ENCODE peak calls at places on chromosomes 7 and 10, in eight cellular contexts. K is mammary epithelial cell, W is lower lobe of right lung, Y is A549, C is thoracic aorta, U is adrenal gland, B is fibroblast of lung, X is WERI-Rb-1. J is an unnamed sample. For H3K9me3, the result is how much of the 10 kb centered on the place peaks cover.

GRCh38 chr7:89661876-89662275 is 492.4 kb upstream of the STEAP1 start:
- DNase-seq in K (no peak), W (no peak), Y (no peak), C (no peak), U (no peak), B (no peak), X (no peak), J (no peak)

GRCh38 chr7:102260856-102261255 is 25.8 kb upstream of the SH2B2 start:
- DNase-seq in K (no peak), W (no peak), Y (no peak), C (no peak), U (peak), B (peak), X (no peak), J (peak)

GRCh38 chr7:20352573-20353304 is 22.0 kb downstream of the ITGB8 start:
- DNase-seq in K (peak), W (no peak), Y (peak), C (no peak), U (no peak), B (peak), X (no peak), J (no peak)

GRCh38 chr7:3378390-3379120 is 77.5 kb downstream of the SDK1 start:
- DNase-seq in K (no peak), W (no peak), Y (no peak), C (no peak), U (no peak), B (no peak), X (peak), J (no peak)

GRCh38 chr7:2190531-2190930 is 42.2 kb downstream of the MAD1L1 start:
- DNase-seq in K (no peak), W (no peak), Y (no peak), C (no peak), U (no peak), B (peak), X (no peak), J (no peak)

GRCh38 chr10:3850999-3851937 is 66.3 kb upstream of the KLF6 start:
- DNase-seq in K (peak), W (no peak), Y (peak), C (no peak), U (no peak), B (peak), X (no peak), J (peak)

GRCh38 chr10:7015457-7015856 is 395.4 kb downstream of the SFMBT2 start:
- DNase-seq in K (peak), W (no peak), Y (peak), C (no peak), U (no peak), B (no peak), X (no peak), J (no peak)

GRCh38 chr7:114026486-114027089 is 107.8 kb upstream of the PPP1R3A start:
- DNase-seq in K (peak), W (no peak), Y (peak), C (no peak), U (no peak), B (peak), X (no peak), J (peak)

GRCh38 chr10:124338276-124338915 is 80.3 kb downstream of the OAT start:
- DNase-seq in K (no peak), W (no peak), Y (no peak), C (no peak), U (no peak), B (no peak), X (no peak), J (no peak)

GRCh38 chr7:114130860-114131259 is 212.1 kb upstream of the PPP1R3A start:
- DNase-seq in K (no peak), W (no peak), Y (no peak), C (no peak), U (no peak), B (peak), X (no peak), J (no peak)

GRCh38 chr7:48938539-48938938 is 14.2 kb downstream of the CDC14C start:
- DNase-seq in K (peak), W (no peak), Y (no peak), C (no peak), U (peak), B (peak), X (no peak), J (no peak)

GRCh38 chr7:140078392-140078791 is 15.6 kb upstream of the PARP12 start:
- DNase-seq in K (no peak), W (no peak), Y (no peak), C (no peak), U (no peak), B (no peak), X (no peak), J (no peak)

GRCh38 chr7:102993532-102994029 is 80.8 kb downstream of the LRRC17 start:
- DNase-seq in K (peak), W (no peak), Y (peak), C (no peak), U (no peak), B (peak), X (no peak), J (peak)

GRCh38 chr7:30911561-30911969 is at the start of gene AQP1:
- DNase-seq in K (no peak), W (peak), Y (no peak), C (peak), U (peak), B (peak), X (peak), J (no peak)

GRCh38 chr7:101743995-101744360 is 73.4 kb upstream of the CUX1 start:
- DNase-seq in K (no peak), W (no peak), Y (no peak), C (no peak), U (no peak), B (no peak), X (peak), J (no peak)

GRCh38 chr10:5117021-5117420 is 22.8 kb downstream of the AKR1C3 start:
- DNase-seq in K (no peak), W (no peak), Y (no peak), C (no peak), U (no peak), B (no peak), X (no peak), J (no peak)

GRCh38 chr7:116713918-116714317 is 41.9 kb downstream of the MET start:
- DNase-seq in K (peak), W (no peak), Y (no peak), C (no peak), U (no peak), B (peak), X (no peak), J (peak)

GRCh38 chr10:24721254-24722106 is 2.2 kb downstream of the ARHGAP21 start:
- DNase-seq in K (peak), W (peak), Y (peak), C (no peak), U (peak), B (peak), X (no peak), J (no peak)

GRCh38 chr7:192035-192649 is at the start of gene FAM20C:
- DNase-seq in K (peak), W (peak), Y (peak), C (no peak), U (peak), B (peak), X (peak), J (peak)

GRCh38 chr7:92595281-92595680 is 5.1 kb upstream of the FAM133B start:
- DNase-seq in K (peak), W (no peak), Y (no peak), C (no peak), U (no peak), B (peak), X (no peak), J (no peak)

GRCh38 chr10:130159395-130159794 is 23.2 kb downstream of the GLRX3 start:
- DNase-seq in K (no peak), W (no peak), Y (no peak), C (no peak), U (no peak), B (no peak), X (no peak), J (no peak)

GRCh38 chr10:130161331-130161730 is 25.1 kb downstream of the GLRX3 start:
- DNase-seq in K (no peak), W (no peak), Y (no peak), C (no peak), U (no peak), B (no peak), X (no peak), J (no peak)

GRCh38 chr10:130160775-130161174 is 24.6 kb downstream of the GLRX3 start:
- DNase-seq in K (no peak), W (no peak), Y (peak), C (no peak), U (no peak), B (peak), X (no peak), J (no peak)
- TF ChIP-seq CTCF in K (no peak), W (no peak), Y (peak), C (no peak), U (no peak), B (peak), X (no peak), J (peak)

GRCh38 chr10:133515471-133515870 is 11.7 kb upstream of the CYP2E1 start:
- DNase-seq in K (no peak), W (no peak), Y (no peak), C (no peak), U (no peak), B (no peak), X (no peak), J (no peak)

GRCh38 chr10:133511907-133512528 is 15.1 kb upstream of the CYP2E1 start:
- DNase-seq in K (no peak), W (no peak), Y (no peak), C (no peak), U (no peak), B (no peak), X (no peak), J (no peak)

GRCh38 chr10:133511408-133511807 is 15.8 kb upstream of the CYP2E1 start:
- DNase-seq in K (no peak), W (no peak), Y (no peak), C (no peak), U (no peak), B (no peak), X (no peak), J (no peak)

DNA sequence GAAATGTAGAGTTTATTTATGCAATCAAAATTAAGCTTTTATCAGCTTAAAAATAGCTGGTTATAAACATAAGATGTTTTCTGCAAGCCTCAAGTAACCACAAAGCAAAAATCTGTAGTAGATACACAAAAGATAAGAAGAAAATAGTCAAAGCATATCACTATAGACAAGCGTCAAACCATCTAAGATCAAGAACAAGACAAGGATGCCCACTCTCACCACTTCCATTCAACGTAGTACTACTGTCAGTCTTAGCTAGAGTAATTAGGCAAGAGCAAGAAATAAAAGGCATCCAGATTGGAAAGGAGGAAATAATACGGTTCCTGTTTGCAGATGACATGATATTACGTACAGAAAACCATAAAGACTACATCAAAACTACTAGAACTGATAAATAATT is 17.5 kb upstream of the CYP2E1 start:
- DNase-seq in K (no peak), W (no peak), Y (no peak), C (no peak), U (no peak), B (no peak), X (no peak), J (no peak)
- H3K9me3 ChIP-seq in K (under half), W (under half), Y (under half), C (under half), U (under half), B (under half), X (under half), J (under half)

DNA sequence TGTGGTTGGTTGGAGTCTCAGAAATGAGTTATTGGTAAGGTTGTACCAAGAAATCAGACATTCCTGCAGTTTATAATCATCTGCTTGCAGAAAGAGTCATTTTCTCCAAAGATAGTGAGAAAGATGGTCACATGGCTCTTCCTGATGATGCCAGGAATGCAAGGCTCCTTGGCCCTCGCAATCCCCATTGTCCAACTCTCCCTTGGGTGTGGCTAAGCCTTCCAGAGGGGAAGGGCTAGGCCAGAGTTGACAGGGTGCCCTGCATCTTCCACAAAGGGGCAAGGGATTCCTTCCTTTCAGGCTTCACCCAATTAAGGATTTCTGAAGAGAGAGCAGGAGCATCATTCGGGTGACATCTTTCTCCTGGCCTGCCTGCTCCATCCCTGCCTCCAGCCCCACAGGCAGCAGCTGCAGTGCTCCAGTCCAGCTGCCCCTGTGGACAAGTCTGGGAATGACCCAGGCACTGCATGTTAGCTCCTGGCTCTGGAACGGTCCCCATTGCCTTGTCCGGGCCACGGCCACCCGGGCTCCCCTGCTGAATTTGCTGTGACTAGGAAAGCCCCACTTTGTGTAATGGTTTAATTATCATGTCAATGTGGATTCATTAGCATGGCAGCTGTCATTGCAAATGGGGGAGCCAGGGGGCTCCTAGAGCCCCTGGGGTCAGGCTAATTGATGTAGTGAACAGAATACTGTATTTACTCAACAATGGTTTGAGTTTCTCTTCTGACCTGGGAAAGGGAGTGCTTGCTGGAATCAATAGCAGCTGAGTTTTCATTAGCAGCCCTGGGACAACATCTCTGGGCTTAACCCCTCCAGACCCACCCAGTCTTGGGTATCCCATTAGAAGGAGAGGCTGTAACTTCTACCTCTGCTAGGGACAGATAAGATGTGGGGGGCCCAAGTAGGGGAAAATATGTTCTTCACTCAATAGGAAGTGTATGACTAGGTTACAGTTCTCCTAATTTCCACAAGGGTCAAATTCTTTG is 112.6 kb upstream of the TBX20 start:
- DNase-seq in K (no peak), W (no peak), Y (no peak), C (no peak), U (no peak), B (no peak), X (no peak), J (no peak)
- TF ChIP-seq CTCF in K (no peak), W (no peak), Y (no peak), C (no peak), U (no peak), B (no peak), X (no peak), J (no peak)

GRCh38 chr7:157654350-157654749 is 317.5 kb downstream of the DNAJB6 start:
- DNase-seq in K (no peak), W (no peak), Y (no peak), C (no peak), U (no peak), B (no peak), X (no peak), J (no peak)

GRCh38 chr7:157653827-157654207 is 317.0 kb downstream of the DNAJB6 start:
- DNase-seq in K (no peak), W (no peak), Y (no peak), C (no peak), U (no peak), B (no peak), X (no peak), J (no peak)

GRCh38 chr7:157658851-157659412 is 322.1 kb downstream of the DNAJB6 start:
- DNase-seq in K (no peak), W (no peak), Y (no peak), C (no peak), U (no peak), B (no peak), X (peak), J (no peak)

GRCh38 chr7:157657741-157658740 is 321.2 kb downstream of the DNAJB6 start:
- DNase-seq in K (no peak), W (no peak), Y (no peak), C (no peak), U (no peak), B (no peak), X (peak), J (no peak)

DNA sequence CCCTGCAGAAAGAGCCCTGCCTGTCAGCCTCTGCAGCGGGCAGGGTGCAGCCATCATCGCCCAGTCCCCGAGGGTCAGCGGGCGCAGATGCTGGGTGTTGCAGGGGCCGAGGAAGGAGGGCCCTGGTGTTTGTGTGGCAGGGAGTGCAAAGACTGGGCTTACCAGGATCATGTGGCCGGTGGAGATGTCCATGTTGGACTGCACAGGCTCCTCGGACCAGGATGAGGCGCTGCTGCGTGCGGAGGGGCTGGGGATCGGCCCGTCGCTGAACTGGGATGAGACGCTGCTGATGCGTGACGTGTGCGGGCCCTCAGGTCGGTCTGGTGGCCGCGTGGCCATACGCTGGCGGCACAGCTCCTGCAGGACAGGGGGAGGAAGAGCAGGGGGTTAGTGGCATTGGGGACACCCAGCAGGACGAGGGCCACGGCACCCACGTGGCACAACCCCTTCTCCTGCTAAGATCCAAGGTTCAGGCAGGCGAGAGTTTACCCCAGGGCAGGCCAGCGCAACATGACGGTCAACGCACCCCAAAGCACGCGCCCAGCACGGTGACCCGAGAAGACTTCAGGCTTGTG is 319.5 kb downstream of the DNAJB6 start:
- DNase-seq in K (no peak), W (no peak), Y (peak), C (no peak), U (no peak), B (no peak), X (peak), J (no peak)
- H3K9me3 ChIP-seq in K (under half), W (under half), Y (under half), C (under half), U (under half), B (under half), X (under half), J (half or more)

DNA sequence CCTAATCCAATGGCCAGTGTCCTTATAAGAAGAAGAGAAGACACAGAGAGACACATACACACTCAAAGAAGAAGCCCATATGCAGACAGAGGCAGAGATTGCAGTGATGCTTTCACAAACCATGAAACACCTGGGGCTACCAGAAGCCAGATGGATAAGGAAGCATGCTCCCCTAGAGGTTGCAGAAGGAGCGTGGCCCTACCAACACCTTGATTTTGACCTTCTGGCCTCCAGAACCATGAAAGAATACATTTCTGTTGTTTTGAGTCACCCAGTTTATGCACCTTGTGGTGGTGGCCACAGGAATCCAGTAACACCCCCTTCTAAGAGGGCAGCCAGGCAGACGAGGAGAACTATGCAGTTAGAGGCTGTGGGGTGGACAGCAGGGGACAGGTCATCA is 43.5 kb downstream of the AOC1 start:
- DNase-seq in K (no peak), W (no peak), Y (no peak), C (no peak), U (no peak), B (no peak), X (no peak), J (no peak)
- TF ChIP-seq CTCF in K (no peak), W (no peak), Y (no peak), C (no peak), U (no peak), B (no peak), X (no peak), J (no peak)